ENCODE peak calls at places on chromosome 6, in four cellular contexts. I is stimulated activated CD4-positive, alpha-beta T cell treated with anti-CD3 and anti-CD28 coated beads, Interleukin-2, amount 100 ng/mL, for 24 hours; S is activated T-cell treated with anti-CD3 and anti-CD28 coated beads for 24 hours; Q is GM10248. A is an unnamed sample.

GRCh38 chr6:73747293-73747692 is 51.3 kb downstream of the CD109 start:
- DNase-seq in I (no peak), Q (peak; percentile 52), S (no peak), A (no peak)

GRCh38 chr6:31582230-31582601 is at the start of gene LTB:
- DNase-seq in S (no peak), I (peak; percentile 55), Q (no peak), A (no peak)

GRCh38 chr6:38184780-38185080 is 365.2 kb downstream of the ZFAND3 start:
- DNase-seq in I (no peak), S (no peak), Q (no peak), A (no peak)

GRCh38 chr6:113805167-113805835 is 51.8 kb upstream of the MARCKS start:
- DNase-seq in I (no peak), Q (peak; percentile 67), S (no peak), A (no peak)

GRCh38 chr6:155519339-155519738 is 63.7 kb upstream of the NOX3 start:
- DNase-seq in S (no peak), Q (no peak), I (no peak), A (no peak)

GRCh38 chr6:113375950-113376846 is 480.9 kb upstream of the MARCKS start:
- DNase-seq in Q (no peak), I (no peak), S (no peak), A (peak; percentile 80)

GRCh38 chr6:162868397-162868796 is 140.6 kb downstream of the PACRG start:
- DNase-seq in I (no peak), Q (no peak), S (no peak), A (no peak)

GRCh38 chr6:44701637-44702101 is 314.2 kb downstream of the CDC5L start:
- DNase-seq in I (no peak), Q (no peak), S (no peak), A (peak; percentile 42)

GRCh38 chr6:11601776-11602605 is 64.4 kb downstream of the TMEM170B start:
- DNase-seq in I (no peak), S (no peak), Q (no peak), A (no peak)

GRCh38 chr6:20056350-20056992 is 155.8 kb downstream of the MBOAT1 start:
- DNase-seq in I (no peak), Q (peak; percentile 34), S (no peak), A (peak; percentile 78)

GRCh38 chr6:147970970-147971369 is 371.7 kb upstream of the SASH1 start:
- DNase-seq in Q (no peak), S (no peak), I (no peak), A (peak; percentile 15)

GRCh38 chr6:89411019-89411268 is 1.1 kb downstream of the RRAGD start:
- DNase-seq in I (peak; percentile 13), S (no peak), Q (no peak), A (no peak)

GRCh38 chr6:27078734-27079357 is 168.7 kb upstream of the PRSS16 start:
- DNase-seq in Q (peak; percentile 43), S (peak; percentile 19), I (peak; percentile 46), A (peak; percentile 81)